ENCODE peak calls at places on chromosomes 1 and 21, in eight cellular contexts. W, Z, P, Q, R, V, A and Y are unnamed samples.

GRCh38 chr1:227883073-227883520 is 64.6 kb downstream of the WNT9A start:
- DNase-seq in W (peak; percentile 56), Z (no peak), P (peak; percentile 18), Q (no peak), R (no peak), V (no peak), A (peak; percentile 17), Y (no peak)

GRCh38 chr1:62689524-62689923 is 1.3 kb upstream of the DOCK7 start:
- DNase-seq in W (no peak), Z (peak; percentile 77), P (no peak), Q (no peak), R (no peak), V (peak; percentile 76), A (no peak), Y (no peak)

GRCh38 chr1:226987623-226988336 is 47.7 kb downstream of the COQ8A start:
- DNase-seq in W (peak; percentile 63), Z (no peak), P (no peak), Q (no peak), R (no peak), V (no peak), A (no peak), Y (no peak)

GRCh38 chr1:233614173-233614742 is 352 bp downstream of the KCNK1 start:
- DNase-seq in W (no peak), Z (no peak), P (peak; percentile 46), Q (peak; percentile 35), R (peak; percentile 65), V (peak; percentile 7), A (peak; percentile 30), Y (peak; percentile 45)

GRCh38 chr21:15837603-15838002 is 107.8 kb downstream of the USP25 start:
- DNase-seq in W (no peak), Z (no peak), P (no peak), Q (no peak), R (no peak), V (no peak), A (no peak), Y (peak; percentile 19)

GRCh38 chr1:110538082-110538481 is 19.1 kb upstream of the KCNA10 start:
- DNase-seq in W (no peak), Z (no peak), P (no peak), Q (no peak), R (peak; percentile 19), V (no peak), A (no peak), Y (no peak)

GRCh38 chr1:16258591-16259135 is 21.7 kb upstream of the CPLANE2 start:
- DNase-seq in W (no peak), Z (no peak), P (no peak), Q (no peak), R (no peak), V (no peak), A (no peak), Y (no peak)

GRCh38 chr1:225561675-225562074 is 91.2 kb downstream of the ENAH start:
- DNase-seq in W (no peak), Z (no peak), P (no peak), Q (no peak), R (no peak), V (no peak), A (no peak), Y (no peak)

GRCh38 chr1:197444754-197445153 is 176.7 kb downstream of the CRB1 start:
- DNase-seq in W (no peak), Z (no peak), P (no peak), Q (no peak), R (no peak), V (no peak), A (no peak), Y (no peak)

GRCh38 chr1:29414091-29414490 is 177.8 kb downstream of the PTPRU start:
- DNase-seq in W (no peak), Z (no peak), P (no peak), Q (no peak), R (no peak), V (no peak), A (no peak), Y (no peak)

GRCh38 chr1:32142446-32143301 is 34.8 kb downstream of the KPNA6 start:
- DNase-seq in W (peak; percentile 80), Z (peak; percentile 85), P (peak; percentile 31), Q (peak; percentile 60), R (peak; percentile 27), V (no peak), A (peak; percentile 22), Y (peak; percentile 34)

GRCh38 chr1:64246294-64246917 is 43.0 kb downstream of the UBE2U start:
- DNase-seq in W (no peak), Z (peak; percentile 25), P (no peak), Q (no peak), R (peak; percentile 64), V (peak; percentile 69), A (no peak), Y (no peak)

DNA sequence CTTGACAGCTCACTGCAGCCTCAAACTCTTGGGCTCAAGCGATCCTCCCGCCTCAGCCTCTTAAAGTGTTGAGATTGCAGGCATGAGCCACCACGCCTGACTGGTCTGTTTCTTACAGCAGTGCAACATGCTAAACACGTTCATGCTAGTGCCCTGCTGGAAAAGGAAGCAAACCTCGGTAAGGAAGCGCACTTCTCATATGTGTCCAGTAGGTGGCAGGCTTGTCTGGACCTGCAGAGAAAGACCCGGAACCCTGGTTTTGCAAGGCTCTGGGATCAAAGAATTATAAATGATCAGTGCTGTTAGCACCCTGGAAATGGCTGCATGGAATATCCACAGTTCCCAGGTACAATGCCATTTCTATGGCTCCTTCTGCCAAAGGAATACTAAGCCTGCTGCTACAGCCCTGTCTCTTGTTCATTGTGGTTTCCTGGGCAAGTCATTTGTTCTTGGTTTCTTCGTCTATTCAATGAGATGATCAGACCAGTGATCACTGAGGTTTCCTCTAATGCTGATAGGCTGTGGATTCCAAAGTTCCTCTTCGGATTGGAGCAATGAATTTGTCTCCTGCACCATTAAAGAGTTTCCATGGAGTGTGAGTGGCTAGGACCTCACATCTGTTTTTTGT is 15.9 kb downstream of the RNU5D-1 start:
- DNase-seq in W (peak; percentile 74), Z (peak; percentile 72), P (peak; percentile 72), Q (no peak), R (peak; percentile 87), V (peak; percentile 73), A (peak; percentile 75), Y (peak; percentile 61)
- H3K27ac ChIP-seq in W (no peak overlapping the region), Z (no peak overlapping the region), P (no peak overlapping the region), Q (no peak overlapping the region), R (no peak overlapping the region), V (no peak overlapping the region), A (no peak overlapping the region), Y (no peak overlapping the region)

DNA sequence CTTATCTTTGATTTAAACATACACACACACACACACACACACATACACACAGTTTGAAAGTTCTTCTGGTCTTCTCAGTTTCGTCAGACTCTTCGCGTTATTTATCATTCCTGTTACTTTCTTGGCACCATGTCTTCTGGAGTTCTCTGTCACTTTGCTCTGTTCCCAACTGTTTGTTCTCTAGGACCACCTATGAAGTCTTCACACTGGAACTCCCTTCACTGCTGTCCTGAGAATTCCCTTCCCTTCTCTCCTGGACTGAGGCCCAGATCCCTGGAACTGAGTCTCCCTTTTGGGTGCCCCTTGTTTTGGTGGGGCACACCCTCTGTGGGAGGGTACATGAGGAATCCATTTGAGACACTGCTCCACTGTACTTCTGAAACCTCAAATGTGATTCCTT is 30.5 kb downstream of the ALG14 start:
- DNase-seq in W (peak; percentile 73), Z (no peak), P (no peak), Q (no peak), R (no peak), V (no peak), A (no peak), Y (peak; percentile 22)
- H3K4me3 ChIP-seq in W (no peak overlapping the region), Z (no peak overlapping the region), P (no peak overlapping the region), Q (no peak overlapping the region), R (no peak overlapping the region), V (no peak overlapping the region), A (no peak overlapping the region), Y (no peak overlapping the region)

DNA sequence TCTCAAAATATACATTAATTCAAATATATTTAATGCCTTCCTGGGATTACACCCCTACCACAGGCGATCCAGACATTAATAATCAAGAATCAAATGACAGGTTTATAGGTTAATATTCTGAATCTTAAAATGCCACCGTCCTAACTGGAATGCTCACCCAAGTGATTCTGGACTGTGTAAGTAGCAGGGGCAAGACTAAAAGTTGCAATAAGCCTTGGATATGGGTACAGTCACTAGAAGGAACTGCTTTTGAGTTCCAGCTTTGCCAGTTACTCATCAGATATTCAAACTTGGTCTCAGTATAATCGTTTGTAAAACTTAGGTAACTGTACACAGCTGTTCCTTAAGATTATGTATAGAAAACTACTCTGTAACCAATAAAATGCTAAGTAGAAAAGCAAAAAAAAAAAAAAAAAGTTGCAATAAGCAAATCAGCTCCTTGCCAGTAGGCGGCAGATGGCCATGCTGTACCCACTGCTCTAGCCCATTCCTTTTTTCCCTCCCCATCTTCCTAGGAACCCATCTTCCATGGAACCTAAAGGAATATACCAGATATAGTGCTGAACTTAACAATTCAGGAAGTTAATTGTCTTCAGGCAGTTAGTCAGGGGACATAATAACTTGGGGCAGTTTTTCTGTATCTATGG is 10.5 kb downstream of the RO60 start:
- DNase-seq in W (no peak), Z (no peak), P (no peak), Q (no peak), R (peak; percentile 70), V (peak; percentile 7), A (no peak), Y (no peak)
- TF ChIP-seq POLR2AphosphoS5 in W (no peak), Z (no peak), P (no peak), Q (no peak), R (no peak), V (no peak), A (no peak), Y (no peak)

GRCh38 chr1:245213066-245213465 is 58.3 kb downstream of the KIF26B start:
- DNase-seq in W (no peak), Z (no peak), P (no peak), Q (no peak), R (no peak), V (no peak), A (no peak), Y (no peak)

GRCh38 chr1:245220381-245220985 is 65.7 kb downstream of the KIF26B start:
- DNase-seq in W (no peak), Z (no peak), P (no peak), Q (no peak), R (no peak), V (no peak), A (no peak), Y (no peak)

GRCh38 chr1:245217853-245218608 is 63.2 kb downstream of the KIF26B start:
- DNase-seq in W (no peak), Z (no peak), P (no peak), Q (no peak), R (no peak), V (no peak), A (no peak), Y (no peak)

GRCh38 chr1:245215071-245215470 is 60.3 kb downstream of the KIF26B start:
- DNase-seq in W (no peak), Z (no peak), P (no peak), Q (peak; percentile 19), R (no peak), V (no peak), A (no peak), Y (no peak)

DNA sequence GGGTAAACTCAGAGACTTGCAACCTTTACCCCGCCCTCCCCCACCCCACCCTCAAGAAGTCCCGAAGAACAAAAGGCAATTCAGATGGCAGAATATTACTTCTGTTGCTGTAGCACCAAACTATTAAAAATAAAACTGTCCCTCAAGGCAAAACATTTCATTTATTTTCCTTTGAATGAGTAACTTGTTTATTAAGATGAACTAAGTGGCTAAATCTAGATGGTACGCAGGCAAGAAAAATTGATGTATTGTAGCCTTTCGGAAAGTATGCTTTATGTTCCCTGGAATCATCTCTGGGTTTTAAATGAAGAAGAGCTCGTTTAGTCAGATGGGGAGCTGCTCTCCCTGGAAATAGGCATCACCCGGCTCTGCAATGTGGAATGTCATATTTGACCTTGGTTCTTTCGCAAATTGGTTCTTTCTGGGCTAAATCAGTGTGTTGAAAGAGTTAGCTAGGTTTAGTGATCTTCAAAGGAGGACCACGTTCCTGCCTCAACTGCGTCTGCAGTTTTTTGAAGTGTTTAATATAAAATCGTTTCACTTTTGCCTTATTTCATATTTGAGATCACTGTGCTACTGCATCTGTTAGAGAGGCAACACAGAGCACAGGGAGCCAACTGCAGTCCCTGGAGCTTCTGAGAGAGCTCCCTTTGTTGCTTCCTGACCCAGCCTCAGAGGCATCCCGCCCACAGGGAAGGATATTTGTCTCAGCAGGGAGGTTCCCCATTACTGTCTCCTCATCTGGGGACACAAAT is 61.7 kb downstream of the KIF26B start:
- DNase-seq in W (no peak), Z (no peak), P (no peak), Q (no peak), R (peak; percentile 34), V (no peak), A (no peak), Y (no peak)
- H3K27ac ChIP-seq in W (no peak overlapping the region), Z (no peak overlapping the region), P (no peak overlapping the region), Q (peak overlapping the region; percentile 42), R (no peak overlapping the region), V (no peak overlapping the region), A (no peak overlapping the region), Y (no peak overlapping the region)